ENCODE peak calls at places on chromosomes 13 and 19, in six cellular contexts. Q is A549, O is PC-3, R is heart right ventricle, N is upper lobe of right lung, E is neural progenitor cell. D is an unnamed sample. For H3K4me1, the result is how much of the 10 kb centered on the place peaks cover.

GRCh38 chr19:38564981-38565685 is 52.6 kb downstream of the MAP4K1 start:
- DNase-seq in R (no peak), Q (no peak), E (peak), N (peak), O (no peak), D (peak)

GRCh38 chr19:29674374-29675119 is 9.3 kb downstream of the PLEKHF1 start:
- DNase-seq in R (no peak), Q (no peak), N (peak), O (no peak), E (no peak), D (no peak)

GRCh38 chr13:31221057-31221456 is 21.3 kb downstream of the B3GLCT start:
- DNase-seq in Q (no peak), R (no peak), E (no peak), O (no peak), N (no peak), D (no peak)

GRCh38 chr19:17125728-17126677 is 50.4 kb downstream of the MYO9B start:
- DNase-seq in R (peak), Q (no peak), O (no peak), N (peak), E (no peak), D (peak)

GRCh38 chr19:1592023-1592754 is 476 bp downstream of the MBD3 start:
- DNase-seq in Q (peak), E (peak), N (peak), O (peak), R (peak), D (peak)

GRCh38 chr19:17656970-17657369 is 31.2 kb downstream of the UNC13A start:
- DNase-seq in N (no peak), E (no peak), Q (no peak), O (no peak), R (no peak), D (no peak)

GRCh38 chr13:100633461-100633860 is 41.1 kb downstream of the TMTC4 start:
- DNase-seq in Q (no peak), N (no peak), O (peak), E (no peak), R (no peak), D (peak)

GRCh38 chr19:15702590-15702930 is 25.3 kb upstream of the OR10H2 start:
- DNase-seq in N (peak), E (no peak), Q (no peak), R (peak), O (peak), D (peak)

GRCh38 chr19:5049561-5049960 is 80.6 kb downstream of the KDM4B start:
- DNase-seq in O (no peak), Q (no peak), N (no peak), E (no peak), R (no peak), D (no peak)

GRCh38 chr19:6373096-6373812 is 660 bp downstream of the ALKBH7 start:
- DNase-seq in N (peak), O (peak), E (peak), R (peak), Q (peak), D (peak)

GRCh38 chr13:74210693-74211393 is 76.6 kb upstream of the KLF12 start:
- DNase-seq in O (peak), E (no peak), N (no peak), R (no peak), Q (no peak), D (peak)

GRCh38 chr13:45851171-45851889 is at the start of gene SIAH3:
- DNase-seq in Q (no peak), R (no peak), O (no peak), N (no peak), E (peak), D (peak)

GRCh38 chr13:23608704-23609413 is 38.6 kb downstream of the TNFRSF19 start:
- DNase-seq in Q (no peak), O (no peak), E (no peak), N (no peak), R (peak), D (peak)

GRCh38 chr13:44155422-44156293 is 218.0 kb upstream of the SERP2 start:
- DNase-seq in R (peak), N (no peak), E (peak), O (no peak), Q (no peak), D (peak)

GRCh38 chr13:77516342-77516789 is 19.1 kb upstream of the SCEL start:
- DNase-seq in R (no peak), E (no peak), O (peak), Q (no peak), N (no peak), D (peak)

GRCh38 chr13:110869805-110870706 is 44.8 kb downstream of the ANKRD10 start:
- DNase-seq in R (peak), E (peak), O (peak), N (peak), Q (peak), D (peak)

GRCh38 chr19:33310606-33311325 is 8.4 kb upstream of the CEBPA start:
- DNase-seq in N (peak), R (no peak), E (no peak), O (peak), Q (no peak), D (no peak)

DNA sequence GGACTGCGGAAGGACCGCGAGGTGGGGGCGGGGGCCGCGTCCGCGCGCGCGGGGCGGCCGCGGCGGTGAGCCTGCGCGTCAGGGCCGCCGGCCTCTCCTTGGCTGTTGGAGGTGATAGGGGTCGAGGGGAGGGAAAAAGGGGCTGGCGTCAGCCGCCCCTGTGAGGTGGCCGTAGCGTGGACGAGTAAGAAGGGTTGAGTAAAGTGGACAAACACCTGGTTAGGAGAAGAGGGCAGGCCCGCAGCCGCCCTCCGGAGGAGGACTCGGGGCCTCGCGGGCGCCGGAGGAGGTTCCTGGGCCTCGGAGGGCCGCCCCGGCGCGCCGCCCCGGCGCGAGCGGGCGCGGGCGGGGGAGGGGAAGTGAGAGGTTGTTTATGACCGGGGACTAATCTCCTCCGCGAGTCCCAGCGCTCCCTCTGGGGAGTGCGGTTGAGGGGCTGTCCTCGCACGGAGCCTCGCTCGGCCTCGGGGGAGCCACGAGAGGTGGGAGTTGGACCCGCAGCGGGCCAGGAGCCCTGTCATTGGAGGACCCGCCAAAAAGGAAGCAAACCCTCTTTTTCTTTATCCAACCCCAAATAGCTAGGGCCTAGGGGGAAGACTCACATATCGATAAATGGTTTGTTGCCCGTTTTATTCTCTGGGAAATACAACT is 597 bp upstream of the INTS6 start:
- DNase-seq in E (peak), R (peak), O (no peak), N (peak), Q (peak), D (peak)
- H3K4me1 ChIP-seq in E (under half), R (under half), O (under half), N (under half), Q (under half), D (under half)

GRCh38 chr19:2719910-2720776 is 1.0 kb downstream of the DIRAS1 start:
- DNase-seq in O (no peak), E (peak), Q (no peak), R (peak), N (no peak), D (peak)

GRCh38 chr19:2720777-2721569 is at the start of gene DIRAS1:
- DNase-seq in Q (no peak), R (no peak), O (no peak), E (peak), N (no peak), D (peak)

GRCh38 chr19:2723345-2723715 is 2.2 kb upstream of the DIRAS1 start:
- DNase-seq in Q (no peak), R (no peak), E (no peak), N (no peak), O (no peak), D (no peak)

GRCh38 chr19:2722541-2723344 is 1.6 kb upstream of the DIRAS1 start:
- DNase-seq in Q (peak), E (no peak), N (peak), O (peak), R (peak), D (peak)

GRCh38 chr19:2721570-2722540 is 683 bp upstream of the DIRAS1 start:
- DNase-seq in R (no peak), E (no peak), O (no peak), N (no peak), Q (no peak), D (no peak)
- H3K4me3 ChIP-seq in R (peak), E (peak), O (peak), N (peak), Q (peak), D (peak)

DNA sequence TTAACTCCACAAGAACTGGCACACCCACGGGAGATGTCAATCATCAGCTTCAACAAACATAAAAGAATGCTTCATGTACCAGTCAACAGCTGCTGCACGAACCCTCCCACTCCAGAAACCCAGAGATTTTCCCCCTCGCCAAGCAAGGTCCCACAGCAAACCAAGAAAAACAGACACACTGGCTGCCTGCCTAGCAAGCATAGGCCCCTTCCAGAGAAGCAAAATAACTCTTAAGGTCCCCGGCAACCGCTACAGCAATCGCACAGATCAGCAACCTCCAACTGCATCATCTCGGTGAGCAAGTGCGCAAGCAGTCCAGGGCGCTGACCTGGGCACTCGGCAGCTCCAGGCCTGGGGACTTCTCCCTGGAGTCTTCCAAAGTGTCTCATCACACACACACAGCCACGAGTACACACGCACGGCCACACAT is 125.2 kb downstream of the STK24 start:
- DNase-seq in N (peak), Q (no peak), E (no peak), R (peak), O (no peak), D (peak)
- H3K4me1 ChIP-seq in N (under half), Q (under half), E (under half), R (half or more), O (under half), D (half or more)

DNA sequence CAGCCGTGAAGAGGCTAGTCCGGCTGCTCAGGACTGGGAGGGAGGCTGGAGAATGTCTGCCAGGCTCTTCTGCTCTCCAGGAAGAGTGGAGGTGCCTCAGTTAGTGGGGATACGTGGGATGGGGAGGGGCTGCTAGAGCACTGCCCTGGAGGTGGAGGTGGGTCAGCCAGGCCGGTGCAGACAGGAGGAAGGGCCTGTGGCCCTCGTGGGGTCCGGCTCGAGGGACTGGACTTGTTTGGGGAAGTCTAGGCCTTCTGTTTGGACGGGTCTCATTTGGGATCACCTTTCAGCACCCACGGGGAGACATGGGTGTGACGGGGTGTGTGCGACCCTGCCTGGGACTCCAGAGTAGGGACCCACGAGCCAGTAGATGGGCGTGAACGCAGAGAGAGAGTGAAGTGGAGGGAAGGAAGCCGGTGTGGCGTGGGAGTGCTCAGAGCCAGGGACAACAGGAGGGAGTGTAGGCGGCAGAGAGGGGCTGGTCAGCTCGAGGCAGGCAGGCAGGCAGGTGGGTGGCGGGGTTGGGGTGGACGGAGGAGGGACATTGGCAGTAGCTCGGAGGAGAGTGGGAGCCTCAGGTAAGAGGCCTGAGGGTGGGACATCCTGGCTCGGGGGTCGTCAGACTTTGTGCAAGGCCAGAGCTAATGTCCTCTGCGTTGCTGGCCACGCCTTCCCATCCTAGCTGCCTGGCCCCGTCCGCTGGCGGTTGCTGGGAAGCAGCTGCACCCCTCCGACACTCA is 11.5 kb downstream of the EPN1 start:
- DNase-seq in N (no peak), R (no peak), E (no peak), O (no peak), Q (no peak), D (no peak)
- H3K4me3 ChIP-seq in N (no peak), R (no peak), E (no peak), O (no peak), Q (no peak), D (no peak)

DNA sequence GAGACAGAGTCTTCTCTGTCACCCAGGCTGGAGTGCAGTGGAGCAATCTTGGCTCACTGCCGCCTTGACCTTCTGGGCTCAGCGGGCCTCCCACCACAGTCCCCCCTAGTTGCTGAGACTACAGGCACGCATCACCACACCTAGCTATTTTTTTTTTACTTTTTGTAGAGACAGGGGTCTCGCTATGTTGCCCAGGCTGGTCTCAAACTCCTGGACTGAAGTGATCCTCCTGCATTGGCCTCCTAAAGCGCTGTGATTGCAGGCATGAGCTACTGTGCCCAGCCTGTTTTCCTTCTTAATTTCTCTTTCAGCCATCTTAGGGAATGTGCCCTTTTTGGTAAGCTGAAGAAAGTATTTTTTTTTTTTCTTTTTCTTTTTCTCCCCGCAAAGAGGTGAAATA is 42.6 kb upstream of the RNF113B start:
- DNase-seq in Q (no peak), R (no peak), O (no peak), N (no peak), E (no peak), D (no peak)
- H3K4me1 ChIP-seq in Q (under half), R (under half), O (under half), N (half or more), E (under half), D (under half)

DNA sequence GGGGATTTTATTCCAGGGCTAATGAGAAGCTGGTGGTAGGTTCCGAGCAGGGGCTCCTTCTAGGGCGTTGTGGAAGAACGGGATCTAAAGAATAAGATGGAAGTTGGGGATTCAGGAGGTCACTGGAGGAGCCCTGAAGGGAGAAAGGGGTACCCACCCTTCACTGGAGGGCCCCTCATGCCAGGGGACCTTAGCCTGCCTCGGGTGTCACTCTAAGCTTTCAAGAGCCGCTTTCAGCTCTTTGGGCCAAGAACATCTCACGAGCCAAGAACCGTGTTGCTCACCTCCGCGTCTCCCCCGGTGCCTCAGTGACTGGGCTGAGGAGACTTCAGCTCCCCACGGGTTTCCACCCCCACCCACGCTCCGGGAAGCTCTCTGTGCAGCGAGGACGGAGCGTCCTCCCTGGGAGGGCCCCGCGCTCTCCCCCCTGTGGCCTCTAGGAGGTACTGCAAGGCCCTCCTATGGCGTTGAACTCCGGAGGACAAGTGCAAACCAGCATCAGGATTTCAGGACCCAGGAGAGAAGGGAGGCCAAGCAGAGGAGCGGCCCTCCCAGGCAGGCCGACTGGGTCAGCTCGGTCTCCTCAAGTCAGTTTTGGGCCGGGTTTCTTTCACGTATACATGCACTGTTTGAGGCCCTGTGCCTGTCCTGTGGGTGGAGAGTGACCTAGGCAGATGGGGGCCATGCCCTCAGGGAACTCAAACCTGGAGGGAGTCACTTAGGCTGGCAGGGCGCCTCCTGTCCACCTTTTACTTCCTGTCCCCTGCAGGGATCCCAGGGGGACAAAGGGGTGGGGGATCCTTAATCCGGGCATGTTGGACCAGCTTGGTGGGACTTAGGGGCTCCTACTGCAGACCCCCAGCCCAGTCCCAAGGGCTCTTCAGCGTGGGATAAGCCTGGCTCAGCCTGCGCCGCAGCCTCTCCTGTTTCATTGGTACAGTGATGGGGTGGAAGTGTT is 5.1 kb upstream of the KRTDAP start:
- DNase-seq in R (peak), O (peak), Q (peak), N (peak), E (peak), D (peak)
- H3K4me3 ChIP-seq in R (no peak), O (peak), Q (peak), N (no peak), E (no peak), D (no peak)

GRCh38 chr19:44990966-44991365 is 10.3 kb upstream of the RELB start:
- DNase-seq in E (no peak), O (no peak), Q (no peak), R (no peak), N (no peak), D (no peak)

GRCh38 chr19:44993526-44993925 is 7.7 kb upstream of the RELB start:
- DNase-seq in Q (no peak), E (no peak), N (no peak), O (no peak), R (no peak), D (no peak)

GRCh38 chr19:44992336-44993163 is 8.7 kb upstream of the RELB start:
- DNase-seq in E (no peak), R (no peak), O (no peak), Q (no peak), N (no peak), D (no peak)

GRCh38 chr19:44990459-44990858 is 10.8 kb upstream of the RELB start:
- DNase-seq in N (no peak), R (no peak), E (no peak), O (no peak), Q (no peak), D (no peak)

GRCh38 chr19:44993926-44994537 is 7.2 kb upstream of the RELB start:
- DNase-seq in N (no peak), O (no peak), R (no peak), Q (no peak), E (no peak), D (no peak)
- H3K4me1 ChIP-seq in N (under half), O (under half), R (under half), Q (under half), E (under half), D (under half)

GRCh38 chr13:98349731-98350305 is 172.7 kb upstream of the RNF113B start:
- DNase-seq in Q (no peak), E (peak), O (no peak), N (no peak), R (peak), D (no peak)
- H3K4me3 ChIP-seq in Q (no peak), E (no peak), O (no peak), N (no peak), R (no peak), D (no peak)

GRCh38 chr19:49931293-49932040 is 2.2 kb upstream of the NUP62 start:
- DNase-seq in Q (no peak), O (no peak), R (no peak), N (no peak), E (no peak), D (no peak)
- H3K4me1 ChIP-seq in Q (under half), O (half or more), R (under half), N (under half), E (under half), D (under half)